ENCODE peak calls at places on chromosomes 11 and 22, in nine cellular contexts. V is heart left ventricle, S is lower lobe of right lung, Y is fibroblast of mammary gland, G is CD14-positive monocyte, Q is left ventricle myocardium inferior, I is hepatocyte, K is AG09309, Z is astrocyte of the spinal cord. F is an unnamed sample.

GRCh38 chr11:71138737-71139425 is 113.5 kb downstream of the SHANK2 start:
- DNase-seq in I (no peak), Q (no peak), V (no peak), S (no peak), G (no peak), K (no peak), Z (no peak), Y (no peak), F (no peak)

GRCh38 chr11:85903406-85903805 is 48.2 kb downstream of the CCDC83 start:
- DNase-seq in V (no peak), Q (no peak), Y (no peak), G (no peak), K (no peak), Z (no peak), S (no peak), I (no peak), F (no peak)

GRCh38 chr11:110479445-110480101 is 49.8 kb downstream of the FDX1 start:
- DNase-seq in I (peak), Z (peak), G (no peak), K (peak), V (no peak), Y (peak), Q (no peak), S (no peak), F (no peak)

GRCh38 chr22:41619979-41620645 is 731 bp downstream of the DESI1 start:
- DNase-seq in K (no peak), Y (no peak), I (peak), Q (peak), S (peak), G (no peak), V (peak), Z (no peak), F (no peak)

GRCh38 chr11:32400196-32400595 is 35.1 kb downstream of the WT1 start:
- DNase-seq in Y (peak), Z (no peak), K (no peak), I (peak), G (no peak), S (no peak), V (no peak), Q (no peak), F (no peak)

GRCh38 chr22:19707347-19708322 is 6.7 kb upstream of the SEPTIN5 start:
- DNase-seq in K (no peak), I (peak), Z (no peak), V (peak), S (peak), G (no peak), Q (no peak), Y (no peak), F (peak)

GRCh38 chr22:50045211-50046018 is 12.7 kb downstream of the TTLL8 start:
- DNase-seq in I (peak), K (no peak), G (no peak), Q (no peak), V (no peak), S (no peak), Y (no peak), Z (no peak), F (peak)

GRCh38 chr11:60978546-60979380 is 7.3 kb downstream of the CD6 start:
- DNase-seq in G (no peak), V (no peak), Y (no peak), K (no peak), Q (no peak), S (no peak), Z (no peak), I (no peak), F (peak)

GRCh38 chr22:35961480-35961902 is 67.1 kb downstream of the RBFOX2 start:
- DNase-seq in Q (peak), G (no peak), Z (peak), S (no peak), V (peak), Y (peak), I (peak), K (no peak), F (no peak)

GRCh38 chr11:14055936-14056335 is 93.4 kb downstream of the SPON1 start:
- DNase-seq in K (no peak), I (no peak), Z (no peak), Q (no peak), V (no peak), Y (no peak), S (no peak), G (no peak), F (no peak)

GRCh38 chr11:64063741-64064140 is 28.0 kb downstream of the FLRT1 start:
- DNase-seq in Z (no peak), G (no peak), Y (no peak), I (no peak), S (no peak), K (no peak), V (no peak), Q (no peak), F (no peak)

GRCh38 chr11:64060263-64060860 is 24.6 kb downstream of the FLRT1 start:
- DNase-seq in G (no peak), K (no peak), S (no peak), Z (no peak), Y (no peak), I (no peak), Q (no peak), V (no peak), F (no peak)

GRCh38 chr11:64064374-64065140 is 28.8 kb downstream of the FLRT1 start:
- DNase-seq in V (no peak), Y (no peak), G (no peak), Q (no peak), Z (no peak), I (no peak), S (no peak), K (no peak), F (no peak)

GRCh38 chr11:64060861-64061444 is 25.2 kb downstream of the FLRT1 start:
- DNase-seq in Q (peak), K (no peak), S (peak), Y (peak), V (peak), I (peak), Z (peak), G (no peak), F (no peak)

GRCh38 chr11:64062185-64063039 is 26.7 kb downstream of the FLRT1 start:
- DNase-seq in S (no peak), G (no peak), I (no peak), V (no peak), K (no peak), Q (no peak), Z (no peak), Y (no peak), F (no peak)
- TF ChIP-seq CTCF in S (no peak), G (no peak), I (no peak), V (no peak), K (no peak), Q (no peak), Z (no peak), Y (no peak), F (no peak)

DNA sequence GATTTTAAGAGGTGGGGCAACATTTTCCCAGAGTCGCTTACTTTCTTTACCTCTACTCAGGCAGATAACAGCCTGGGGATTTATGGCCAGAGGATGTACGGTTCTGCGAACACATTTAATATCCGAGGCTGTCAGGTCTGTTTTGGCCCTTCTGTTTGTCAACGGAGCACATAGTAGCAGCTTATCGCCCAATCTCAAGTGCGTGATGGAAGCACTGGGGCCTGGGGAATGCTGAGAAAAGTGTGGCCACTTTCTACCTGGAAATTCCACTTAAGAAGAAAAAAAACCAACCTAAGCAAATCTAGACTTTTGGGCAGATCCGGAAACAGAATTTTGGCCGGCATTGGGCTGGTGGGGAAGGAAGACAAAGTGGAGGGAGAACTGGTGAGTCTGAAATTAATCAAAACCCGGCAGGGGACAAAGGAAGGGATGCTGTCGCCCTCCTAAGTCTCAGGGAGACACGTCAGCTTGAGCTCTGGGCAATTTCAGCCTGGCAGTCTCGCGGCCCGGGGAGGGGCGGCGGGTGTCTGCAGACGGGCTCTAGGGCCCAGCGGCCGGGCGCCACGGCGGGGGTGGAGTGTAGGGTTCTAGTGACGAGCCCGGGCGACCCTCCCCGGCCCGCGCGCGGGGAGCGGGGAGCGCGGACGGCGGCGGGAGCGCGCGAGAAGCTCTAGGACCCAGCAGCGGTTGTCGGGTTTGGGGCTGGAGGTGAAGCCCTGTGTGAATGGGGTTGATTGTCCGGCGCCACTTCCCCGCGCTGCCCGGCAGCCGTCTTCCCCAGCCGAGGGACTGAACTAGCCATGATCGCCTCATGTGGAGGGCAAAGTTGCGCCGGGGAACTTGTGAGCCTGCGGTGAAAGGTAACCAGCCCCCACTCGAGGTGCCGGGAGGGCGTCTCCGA is at the start of gene AMOTL1:
- DNase-seq in G (peak), V (peak), K (no peak), Z (peak), S (peak), Q (peak), Y (peak), I (peak), F (peak)
- TF ChIP-seq CTCF in G (no peak), V (peak), K (no peak), Z (no peak), S (no peak), Q (no peak), Y (no peak), I (peak), F (peak)

DNA sequence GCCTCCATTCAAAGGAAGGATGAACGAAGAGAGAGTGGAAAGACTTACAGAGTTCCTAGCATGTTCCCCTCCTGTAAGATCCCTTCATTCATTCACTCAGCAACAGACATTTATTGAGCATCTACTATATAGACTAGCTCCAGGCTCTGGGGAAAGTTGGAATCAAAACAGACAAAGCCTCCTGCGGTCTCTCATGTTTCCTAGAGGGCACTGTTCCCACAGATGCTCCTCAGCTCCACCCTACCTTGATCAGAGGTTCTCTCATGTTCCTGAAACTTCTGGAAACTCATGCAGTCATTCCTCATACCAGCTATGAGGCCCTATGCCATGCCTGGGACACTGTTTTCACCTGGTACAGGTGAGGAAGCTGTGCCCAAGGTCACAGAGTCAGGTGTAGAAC is 11.1 kb downstream of the ALX4 start:
- DNase-seq in I (no peak), G (no peak), Q (no peak), S (no peak), K (no peak), V (no peak), Z (no peak), Y (no peak), F (no peak)
- TF ChIP-seq CTCF in I (no peak), G (no peak), Q (no peak), S (no peak), K (no peak), V (no peak), Z (no peak), Y (no peak), F (no peak)

GRCh38 chr11:89498845-89499448 is 7.8 kb upstream of the NOX4 start:
- DNase-seq in Y (no peak), S (no peak), G (no peak), I (no peak), Q (no peak), Z (no peak), V (no peak), K (no peak), F (no peak)
- TF ChIP-seq CTCF in Y (peak), S (no peak), G (no peak), I (peak), Q (no peak), Z (no peak), V (no peak), K (no peak), F (peak)

GRCh38 chr11:118892515-118892914 is 8.8 kb downstream of the CXCR5 start:
- DNase-seq in I (no peak), K (no peak), G (no peak), V (no peak), Y (no peak), Q (no peak), S (no peak), Z (no peak), F (peak)
- TF ChIP-seq CTCF in I (no peak), K (no peak), G (no peak), V (no peak), Y (no peak), Q (no peak), S (no peak), Z (no peak), F (no peak)

GRCh38 chr22:45932066-45932465 is 44.9 kb downstream of the WNT7B start:
- DNase-seq in I (no peak), Q (no peak), S (no peak), Z (peak), Y (peak), K (no peak), V (no peak), G (no peak), F (no peak)

GRCh38 chr22:45930324-45930723 is 46.6 kb downstream of the WNT7B start:
- DNase-seq in V (no peak), G (no peak), Y (no peak), Z (no peak), S (no peak), Q (no peak), K (no peak), I (no peak), F (no peak)

GRCh38 chr22:45928726-45929359 is 48.1 kb downstream of the WNT7B start:
- DNase-seq in Q (no peak), G (no peak), V (no peak), S (no peak), Z (no peak), I (no peak), K (no peak), Y (no peak), F (no peak)

GRCh38 chr22:45931042-45931441 is 45.9 kb downstream of the WNT7B start:
- DNase-seq in S (no peak), K (no peak), I (no peak), Z (no peak), Q (no peak), V (no peak), Y (no peak), G (no peak), F (no peak)

DNA sequence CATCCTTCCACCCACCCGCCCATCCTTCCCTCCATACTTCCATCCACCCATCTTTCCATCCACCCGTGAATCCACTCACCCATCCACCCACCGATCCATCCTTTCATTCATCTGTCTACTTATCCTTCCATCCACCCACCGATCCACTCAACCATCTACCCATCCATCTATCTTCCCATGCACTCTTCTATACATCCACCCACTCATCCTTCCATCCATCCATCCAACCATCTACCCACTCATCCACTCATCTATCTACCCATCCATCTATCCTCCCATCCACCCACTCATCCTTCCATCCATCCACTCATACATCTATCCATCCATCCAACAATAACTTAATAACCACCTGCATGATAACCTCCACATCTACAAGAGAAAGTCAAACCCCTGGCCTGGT is 47.3 kb downstream of the WNT7B start:
- DNase-seq in G (no peak), Z (no peak), V (no peak), Q (no peak), S (no peak), K (no peak), I (no peak), Y (no peak), F (no peak)
- TF ChIP-seq CTCF in G (no peak), Z (no peak), V (no peak), Q (no peak), S (no peak), K (no peak), I (no peak), Y (no peak), F (no peak)

GRCh38 chr22:26479043-26479791 is 4.4 kb downstream of the HPS4 start:
- DNase-seq in S (no peak), Y (no peak), K (no peak), V (no peak), G (no peak), Q (no peak), Z (no peak), I (no peak), F (no peak)
- TF ChIP-seq CTCF in S (no peak), Y (no peak), K (no peak), V (no peak), G (no peak), Q (peak), Z (no peak), I (no peak), F (no peak)

F was measured in chondrocyte.